ENCODE peak calls at places on chromosome 3, in eight cellular contexts. Z is AG10803, O is heart left ventricle, C is right lobe of liver, H is esophagus muscularis mucosa, U is brain microvascular endothelial cell, E is lower leg skin, A is colonic mucosa. Q is an unnamed sample.
A peak's percentile ranks its signal among the peaks of the same experiment; 100 is the strongest.

GRCh38 chr3:115915061-115915460 is 291.8 kb downstream of the GAP43 start:
- DNase-seq in E (no peak), U (no peak), A (no peak), C (no peak), O (no peak), Z (no peak), H (no peak), Q (no peak)

GRCh38 chr3:87333393-87333892 is 57.1 kb upstream of the POU1F1 start:
- DNase-seq in E (no peak), A (peak; percentile 44), U (peak; percentile 91), Z (peak; percentile 59), O (no peak), C (no peak), H (no peak), Q (peak; percentile 71)

GRCh38 chr3:41933154-41933676 is 28.7 kb downstream of the ULK4 start:
- DNase-seq in A (no peak), E (no peak), Z (peak; percentile 82), H (peak; percentile 37), C (no peak), U (peak; percentile 11), O (no peak), Q (peak; percentile 93)

GRCh38 chr3:25940935-25941334 is 151.0 kb downstream of the OXSM start:
- DNase-seq in U (no peak), H (no peak), E (no peak), Z (no peak), C (no peak), A (no peak), O (no peak), Q (no peak)

GRCh38 chr3:49720383-49721164 is 1.1 kb upstream of the AMIGO3 start:
- DNase-seq in E (peak; percentile 83), O (no peak), C (peak; percentile 48), A (no peak), U (no peak), Z (no peak), H (no peak), Q (no peak)

GRCh38 chr3:107969525-107969924 is 121.3 kb downstream of the CD47 start:
- DNase-seq in C (no peak), A (no peak), U (no peak), E (no peak), O (no peak), H (no peak), Z (no peak), Q (no peak)

GRCh38 chr3:45787551-45787950 is 8.8 kb downstream of the SLC6A20 start:
- DNase-seq in H (peak; percentile 77), C (peak; percentile 4), O (no peak), A (peak; percentile 9), U (no peak), Z (no peak), E (peak; percentile 14), Q (no peak)

GRCh38 chr3:55882006-55882405 is 394.9 kb upstream of the WNT5A start:
- DNase-seq in A (no peak), E (no peak), O (no peak), U (no peak), Z (no peak), C (no peak), H (peak; percentile 66), Q (no peak)

GRCh38 chr3:49248828-49249227 is 28.2 kb downstream of the C3orf62 start:
- DNase-seq in E (no peak), H (no peak), O (peak; percentile 39), Z (peak; percentile 40), A (no peak), C (no peak), U (peak; percentile 25), Q (peak; percentile 74)

GRCh38 chr3:185658504-185658912 is 72.4 kb downstream of the SENP2 start:
- DNase-seq in U (peak; percentile 99), H (peak; percentile 95), Z (peak; percentile 100), E (peak; percentile 94), O (no peak), C (no peak), A (no peak), Q (peak; percentile 94)

GRCh38 chr3:179446501-179446900 is 4.8 kb downstream of the GNB4 start:
- DNase-seq in H (no peak), O (no peak), Z (peak; percentile 41), E (no peak), C (no peak), U (no peak), A (no peak), Q (peak; percentile 29)

GRCh38 chr3:82715091-82715856 is 953.8 kb upstream of the GBE1 start:
- DNase-seq in A (no peak), E (no peak), Z (no peak), H (no peak), U (no peak), C (no peak), O (no peak), Q (no peak)

GRCh38 chr3:76436895-76437294 is 603.0 kb upstream of the ROBO2 start:
- DNase-seq in E (no peak), A (no peak), C (no peak), U (no peak), H (no peak), Z (peak; percentile 41), O (no peak), Q (peak; percentile 3)

GRCh38 chr3:10867384-10867783 is 51.4 kb downstream of the SLC6A11 start:
- DNase-seq in E (no peak), Z (peak; percentile 1), H (no peak), O (no peak), C (no peak), U (peak; percentile 15), A (no peak), Q (peak; percentile 6)

GRCh38 chr3:17183951-17184550 is 299.3 kb downstream of the PLCL2 start:
- DNase-seq in E (no peak), A (no peak), O (no peak), U (no peak), C (no peak), Z (peak; percentile 45), H (no peak), Q (peak; percentile 39)

GRCh38 chr3:128498127-128498626 is 5.2 kb upstream of the GATA2 start:
- DNase-seq in E (no peak), O (no peak), H (no peak), C (peak; percentile 23), U (no peak), A (no peak), Z (no peak), Q (no peak)
- TF ChIP-seq CTCF in E (no peak), O (no peak), H (no peak), C (no peak), U (no peak), A (no peak), Z (no peak), Q (no peak)

GRCh38 chr3:120338517-120338916 is 10.6 kb downstream of the LRRC58 start:
- DNase-seq in Z (no peak), U (no peak), H (no peak), E (no peak), O (no peak), A (no peak), C (no peak), Q (no peak)

GRCh38 chr3:120339362-120339761 is 9.8 kb downstream of the LRRC58 start:
- DNase-seq in U (no peak), A (no peak), E (no peak), O (no peak), C (no peak), H (no peak), Z (no peak), Q (no peak)

GRCh38 chr3:120344349-120344748 is 4.8 kb downstream of the LRRC58 start:
- DNase-seq in Z (peak; percentile 1), C (no peak), U (no peak), H (no peak), E (no peak), O (no peak), A (no peak), Q (peak; percentile 49)

DNA sequence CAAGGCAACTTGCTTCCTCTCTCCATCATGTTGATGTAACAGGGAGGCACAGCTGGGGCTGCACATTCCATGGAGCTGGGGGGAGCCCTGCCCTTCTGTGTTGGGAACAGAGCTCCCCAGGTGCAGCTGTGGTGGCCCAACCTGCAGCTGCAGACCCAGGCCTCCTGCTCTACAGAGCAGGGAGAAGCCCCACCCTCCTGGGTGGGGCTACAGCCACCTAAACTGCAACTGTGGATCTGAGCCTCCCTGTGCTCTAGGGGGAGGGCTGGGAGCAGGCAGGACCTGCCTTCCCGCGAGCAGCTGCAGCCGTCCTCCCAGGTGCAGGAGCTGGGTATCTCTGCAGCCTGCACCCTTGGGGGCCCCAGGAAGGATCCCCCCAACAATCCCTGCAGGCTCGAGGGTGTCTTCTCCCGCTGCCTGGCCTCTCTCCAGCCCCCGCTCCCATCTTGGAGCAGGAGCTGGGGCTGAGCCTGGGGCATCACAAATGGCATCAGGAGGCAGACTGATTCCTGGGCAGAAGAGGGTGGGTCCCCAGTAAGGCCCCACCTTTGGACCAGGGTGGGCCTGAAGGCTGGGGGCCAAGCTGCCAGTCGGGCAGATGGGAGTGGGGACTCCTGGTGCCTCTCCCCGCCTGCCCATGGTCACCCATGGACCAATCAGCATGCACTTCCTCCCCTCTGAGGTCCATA is 7.4 kb downstream of the LRRC58 start:
- DNase-seq in Z (no peak), O (no peak), C (no peak), E (no peak), H (no peak), U (no peak), A (no peak), Q (no peak)
- H3K4me3 ChIP-seq in Z (no peak overlapping the region), O (no peak overlapping the region), C (no peak overlapping the region), E (no peak overlapping the region), H (no peak overlapping the region), U (no peak overlapping the region), A (no peak overlapping the region), Q (no peak overlapping the region)

DNA sequence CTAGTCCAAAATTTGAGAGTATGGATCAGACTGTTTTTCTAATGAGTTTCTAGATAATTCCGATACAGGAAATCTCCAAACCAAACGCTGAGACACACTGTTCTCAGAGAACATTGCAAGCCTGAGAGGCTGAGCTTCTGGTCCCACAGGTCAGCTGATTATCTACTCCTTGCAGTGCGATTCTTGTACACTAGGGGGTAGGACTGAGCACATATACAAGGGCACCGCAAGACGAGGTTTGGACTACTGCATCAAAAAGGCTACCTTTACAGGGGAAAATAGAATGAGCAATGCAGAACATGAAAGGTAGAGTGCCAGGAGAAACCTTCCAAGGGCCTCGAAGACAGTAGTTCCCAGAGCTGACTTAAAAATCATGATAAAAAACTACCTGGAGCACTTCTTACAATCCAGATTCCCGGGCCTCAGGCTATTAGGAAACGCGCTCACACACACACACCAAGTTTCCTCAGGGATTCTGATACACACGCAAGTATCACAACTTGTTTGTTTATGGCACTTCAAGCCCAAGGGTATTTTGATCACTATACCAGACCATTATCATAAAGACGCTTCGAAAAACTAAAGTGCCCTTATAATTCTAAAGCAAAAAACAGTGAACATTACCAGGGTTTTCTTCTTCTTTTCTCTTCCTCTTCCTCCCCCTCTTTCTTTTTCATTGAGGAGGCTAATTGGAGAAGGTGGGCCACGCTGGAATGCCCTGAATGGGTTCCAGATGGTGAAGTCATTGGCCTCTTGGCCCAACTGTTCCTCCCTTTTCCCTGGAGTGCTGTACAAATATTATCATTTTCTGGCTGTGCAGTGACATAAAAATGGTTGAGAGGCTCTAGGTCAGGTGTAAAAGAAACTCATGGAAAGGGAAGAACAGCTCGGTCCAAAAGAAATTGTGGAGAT is 61.8 kb downstream of the SLC12A8 start:
- DNase-seq in U (peak; percentile 60), C (no peak), H (no peak), Z (no peak), O (no peak), A (peak; percentile 69), E (no peak), Q (no peak)
- TF ChIP-seq CTCF in U (peak; percentile 79), C (peak; percentile 51), H (no peak), Z (peak; percentile 26), O (peak; percentile 35), A (peak; percentile 57), E (no peak), Q (peak; percentile 44)

DNA sequence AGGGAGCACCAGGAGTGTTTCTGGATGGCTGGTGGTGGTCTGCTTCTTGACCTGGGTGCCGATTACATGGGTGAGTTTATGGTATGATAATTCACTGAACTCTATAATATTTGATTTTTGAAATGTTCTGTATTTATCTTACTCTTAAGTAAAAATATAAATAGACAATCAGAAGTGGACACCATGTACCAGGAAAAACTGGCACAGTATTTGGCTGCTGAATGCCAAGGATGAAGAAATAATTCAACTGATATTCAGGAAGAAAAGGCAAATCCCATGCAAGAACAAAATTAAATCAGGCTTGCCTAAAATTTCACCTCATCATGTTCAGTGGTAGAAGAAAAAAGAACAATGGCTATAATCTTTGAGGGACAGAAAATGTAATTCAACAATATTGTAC is 51.6 kb downstream of the CRTAP start:
- DNase-seq in Z (no peak), U (no peak), O (no peak), E (no peak), A (no peak), H (no peak), C (no peak), Q (no peak)
- H3K4me3 ChIP-seq in Z (no peak overlapping the region), U (no peak overlapping the region), O (no peak overlapping the region), E (no peak overlapping the region), A (no peak overlapping the region), H (no peak overlapping the region), C (no peak overlapping the region), Q (no peak overlapping the region)